ENCODE peak calls at places on chromosome 13, in five cellular contexts. One of them, this sample, is unnamed.
A peak's percentile ranks its signal among the peaks of the same experiment; 100 is the strongest.

GRCh38 chr13:20782116-20782708 is 8.5 kb upstream of the EEF1AKMT1 start:
- DNase-seq in MM.1S: peak; percentile 68
- DNase-seq in SK-N-SH: peak; percentile 12
- DNase-seq in OCI-LY7: no peak
- DNase-seq in HCT116: no peak
- DNase-seq in this sample: no peak

GRCh38 chr13:111319998-111320911 is at the start of gene TEX29:
- DNase-seq in MM.1S: no peak
- DNase-seq in SK-N-SH: no peak
- DNase-seq in OCI-LY7: no peak
- DNase-seq in HCT116: no peak
- DNase-seq in this sample: no peak

GRCh38 chr13:27133889-27134288 is 37.7 kb downstream of the USP12 start:
- DNase-seq in MM.1S: no peak
- DNase-seq in SK-N-SH: no peak
- DNase-seq in OCI-LY7: no peak
- DNase-seq in HCT116: no peak
- DNase-seq in this sample: no peak

GRCh38 chr13:66665991-66666390 is 564.1 kb downstream of the PCDH9 start:
- DNase-seq in MM.1S: no peak
- DNase-seq in SK-N-SH: peak; percentile 46
- DNase-seq in OCI-LY7: no peak
- DNase-seq in HCT116: no peak
- DNase-seq in this sample: peak; percentile 85

GRCh38 chr13:82358284-82358683 is 1524.0 kb downstream of the SLITRK1 start:
- DNase-seq in MM.1S: no peak
- DNase-seq in SK-N-SH: no peak
- DNase-seq in OCI-LY7: no peak
- DNase-seq in HCT116: no peak
- DNase-seq in this sample: no peak

GRCh38 chr13:44866512-44866911 is 122.8 kb downstream of the NUFIP1 start:
- DNase-seq in MM.1S: no peak
- DNase-seq in SK-N-SH: no peak
- DNase-seq in OCI-LY7: no peak
- DNase-seq in HCT116: no peak
- DNase-seq in this sample: no peak

GRCh38 chr13:23889598-23890224 is 511 bp upstream of the MIPEP start:
- DNase-seq in MM.1S: no peak
- DNase-seq in SK-N-SH: peak; percentile 41
- DNase-seq in OCI-LY7: peak; percentile 25
- DNase-seq in HCT116: no peak
- DNase-seq in this sample: peak; percentile 46

GRCh38 chr13:106690779-106691178 is 122.8 kb upstream of the ARGLU1 start:
- DNase-seq in MM.1S: no peak
- DNase-seq in SK-N-SH: no peak
- DNase-seq in OCI-LY7: no peak
- DNase-seq in HCT116: no peak
- DNase-seq in this sample: no peak

GRCh38 chr13:74217816-74218215 is 83.6 kb upstream of the KLF12 start:
- DNase-seq in MM.1S: no peak
- DNase-seq in SK-N-SH: no peak
- DNase-seq in OCI-LY7: no peak
- DNase-seq in HCT116: no peak
- DNase-seq in this sample: no peak

GRCh38 chr13:79404361-79404760 is 1.7 kb downstream of the RBM26 start:
- DNase-seq in MM.1S: no peak
- DNase-seq in SK-N-SH: no peak
- DNase-seq in OCI-LY7: no peak
- DNase-seq in HCT116: no peak
- DNase-seq in this sample: peak; percentile 15

GRCh38 chr13:94371855-94372254 is 107.6 kb downstream of the DCT start:
- DNase-seq in MM.1S: no peak
- DNase-seq in SK-N-SH: no peak
- DNase-seq in OCI-LY7: no peak
- DNase-seq in HCT116: no peak
- DNase-seq in this sample: no peak

GRCh38 chr13:98606296-98606695 is 29.4 kb upstream of the STK24 start:
- DNase-seq in MM.1S: no peak
- DNase-seq in SK-N-SH: peak; percentile 34
- DNase-seq in OCI-LY7: no peak
- DNase-seq in HCT116: no peak
- DNase-seq in this sample: peak; percentile 37

GRCh38 chr13:86856996-86857395 is 814.2 kb upstream of the SLITRK5 start:
- DNase-seq in MM.1S: no peak
- DNase-seq in SK-N-SH: no peak
- DNase-seq in OCI-LY7: no peak
- DNase-seq in HCT116: peak; percentile 47
- DNase-seq in this sample: no peak

GRCh38 chr13:71632721-71633120 is 234.3 kb downstream of the DACH1 start:
- DNase-seq in MM.1S: no peak
- DNase-seq in SK-N-SH: no peak
- DNase-seq in OCI-LY7: no peak
- DNase-seq in HCT116: no peak
- DNase-seq in this sample: no peak

GRCh38 chr13:93522486-93522885 is 295.9 kb downstream of the GPC6 start:
- DNase-seq in MM.1S: no peak
- DNase-seq in SK-N-SH: no peak
- DNase-seq in OCI-LY7: no peak
- DNase-seq in HCT116: no peak
- DNase-seq in this sample: peak; percentile 17

GRCh38 chr13:110136660-110137585 is 170.0 kb downstream of the COL4A1 start:
- DNase-seq in MM.1S: no peak
- DNase-seq in SK-N-SH: no peak
- DNase-seq in OCI-LY7: no peak
- DNase-seq in HCT116: no peak
- DNase-seq in this sample: peak; percentile 68

GRCh38 chr13:77333521-77334083 is 6.7 kb upstream of the MYCBP2 start:
- DNase-seq in MM.1S: no peak
- DNase-seq in SK-N-SH: peak; percentile 42
- DNase-seq in OCI-LY7: no peak
- DNase-seq in HCT116: no peak
- DNase-seq in this sample: no peak

GRCh38 chr13:110869805-110870706 is 44.8 kb downstream of the ANKRD10 start:
- DNase-seq in MM.1S: no peak
- DNase-seq in SK-N-SH: peak; percentile 58
- DNase-seq in OCI-LY7: no peak
- DNase-seq in HCT116: peak; percentile 99
- DNase-seq in this sample: peak; percentile 46

GRCh38 chr13:47708386-47708785 is 292.7 kb downstream of the SUCLA2 start:
- DNase-seq in MM.1S: no peak
- DNase-seq in SK-N-SH: no peak
- DNase-seq in OCI-LY7: no peak
- DNase-seq in HCT116: no peak
- DNase-seq in this sample: no peak

GRCh38 chr13:52779028-52779612 is 39.5 kb upstream of the CNMD start:
- DNase-seq in MM.1S: no peak
- DNase-seq in SK-N-SH: peak; percentile 30
- DNase-seq in OCI-LY7: no peak
- DNase-seq in HCT116: no peak
- DNase-seq in this sample: peak; percentile 62

GRCh38 chr13:24340608-24340955 is 31.2 kb downstream of the C1QTNF9 start:
- DNase-seq in MM.1S: no peak
- DNase-seq in SK-N-SH: no peak
- DNase-seq in OCI-LY7: no peak
- DNase-seq in HCT116: no peak
- DNase-seq in this sample: no peak

GRCh38 chr13:63554157-63554556 is 2138.5 kb upstream of the PCDH20 start:
- DNase-seq in MM.1S: no peak
- DNase-seq in SK-N-SH: no peak
- DNase-seq in OCI-LY7: no peak
- DNase-seq in HCT116: no peak
- DNase-seq in this sample: no peak

GRCh38 chr13:64505511-64505910 is 2724.6 kb downstream of the PCDH9 start:
- DNase-seq in MM.1S: no peak
- DNase-seq in SK-N-SH: no peak
- DNase-seq in OCI-LY7: no peak
- DNase-seq in HCT116: no peak
- DNase-seq in this sample: no peak

GRCh38 chr13:75530536-75530935 is 7.1 kb downstream of the COMMD6 start:
- DNase-seq in MM.1S: no peak
- DNase-seq in SK-N-SH: no peak
- DNase-seq in OCI-LY7: no peak
- DNase-seq in HCT116: no peak
- DNase-seq in this sample: no peak

GRCh38 chr13:29396446-29396845 is 199.0 kb downstream of the SLC7A1 start:
- DNase-seq in MM.1S: no peak
- DNase-seq in SK-N-SH: no peak
- DNase-seq in OCI-LY7: no peak
- DNase-seq in HCT116: no peak
- DNase-seq in this sample: no peak

GRCh38 chr13:48909088-48909389 is 66.7 kb upstream of the FNDC3A start:
- DNase-seq in MM.1S: no peak
- DNase-seq in SK-N-SH: no peak
- DNase-seq in OCI-LY7: no peak
- DNase-seq in HCT116: no peak
- DNase-seq in this sample: no peak

GRCh38 chr13:23609414-23610186 is 39.4 kb downstream of the TNFRSF19 start:
- DNase-seq in MM.1S: peak; percentile 33
- DNase-seq in SK-N-SH: no peak
- DNase-seq in OCI-LY7: no peak
- DNase-seq in HCT116: no peak
- DNase-seq in this sample: no peak

GRCh38 chr13:29429496-29429895 is 166.0 kb downstream of the SLC7A1 start:
- DNase-seq in MM.1S: no peak
- DNase-seq in SK-N-SH: no peak
- DNase-seq in OCI-LY7: no peak
- DNase-seq in HCT116: no peak
- DNase-seq in this sample: no peak

GRCh38 chr13:110634558-110634957 is 19.2 kb downstream of the NAXD start:
- DNase-seq in MM.1S: no peak
- DNase-seq in SK-N-SH: no peak
- DNase-seq in OCI-LY7: no peak
- DNase-seq in HCT116: peak; percentile 12
- DNase-seq in this sample: no peak

GRCh38 chr13:49419292-49419691 is 24.6 kb downstream of the CAB39L start:
- DNase-seq in MM.1S: no peak
- DNase-seq in SK-N-SH: no peak
- DNase-seq in OCI-LY7: no peak
- DNase-seq in HCT116: no peak
- DNase-seq in this sample: no peak

GRCh38 chr13:70568571-70568970 is 460.3 kb upstream of the KLHL1 start:
- DNase-seq in MM.1S: peak; percentile 25
- DNase-seq in SK-N-SH: peak; percentile 21
- DNase-seq in OCI-LY7: peak; percentile 38
- DNase-seq in HCT116: peak; percentile 19
- DNase-seq in this sample: peak; percentile 53

GRCh38 chr13:72104656-72105180 is 237.7 kb upstream of the DACH1 start:
- DNase-seq in MM.1S: no peak
- DNase-seq in SK-N-SH: no peak
- DNase-seq in OCI-LY7: no peak
- DNase-seq in HCT116: no peak
- DNase-seq in this sample: no peak

DNA sequence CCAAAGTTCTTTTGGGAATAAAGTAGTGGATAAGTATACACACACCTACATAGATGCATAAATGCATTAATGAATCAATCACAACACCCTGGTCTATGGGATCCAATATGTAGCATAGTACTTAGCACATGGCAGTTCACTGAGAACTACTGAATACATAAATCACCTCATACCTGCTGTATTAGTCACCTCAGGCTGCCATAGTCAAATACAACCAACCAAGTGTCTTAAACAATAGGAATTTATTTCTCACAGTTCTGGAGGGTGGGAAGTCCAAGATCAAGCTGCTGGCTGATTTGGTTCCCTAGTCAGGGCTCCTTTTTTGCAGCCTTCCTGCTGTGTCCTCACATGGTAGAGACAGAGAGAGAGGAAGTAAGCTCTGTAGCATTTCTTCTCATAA is 228.2 kb downstream of the NHLRC3 start:
- DNase-seq in MM.1S: no peak
- DNase-seq in SK-N-SH: no peak
- DNase-seq in OCI-LY7: no peak
- DNase-seq in HCT116: no peak
- DNase-seq in this sample: no peak
- TF ChIP-seq EZH2phosphoT487 in MM.1S: no peak
- TF ChIP-seq EZH2phosphoT487 in SK-N-SH: no peak
- TF ChIP-seq EZH2phosphoT487 in OCI-LY7: no peak
- TF ChIP-seq EZH2phosphoT487 in HCT116: no peak
- TF ChIP-seq EZH2phosphoT487 in this sample: no peak

DNA sequence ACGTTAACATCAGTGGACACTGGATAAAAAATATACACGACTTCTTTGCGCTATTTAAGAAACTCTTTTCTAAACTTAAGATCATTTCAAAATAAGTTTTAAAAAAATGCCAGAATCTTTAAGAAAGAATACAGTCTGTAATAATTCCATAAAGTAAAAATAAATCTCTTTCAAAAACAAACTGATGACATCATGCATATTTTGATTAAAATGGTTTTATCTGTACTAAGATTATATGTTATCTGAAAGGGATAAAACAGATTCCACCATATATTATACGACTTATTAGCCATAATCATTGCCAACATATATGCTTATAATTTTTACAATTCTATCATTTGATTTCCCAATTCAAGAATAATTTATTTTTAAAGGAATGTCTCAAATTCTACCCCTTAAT is 15.3 kb upstream of the ELF1 start:
- DNase-seq in MM.1S: no peak
- DNase-seq in SK-N-SH: no peak
- DNase-seq in OCI-LY7: no peak
- DNase-seq in HCT116: no peak
- DNase-seq in this sample: no peak
- H4K20me1 ChIP-seq in MM.1S: no peaks in the 10 kb centered on the region
- H4K20me1 ChIP-seq in SK-N-SH: peaks cover 14% of the 10 kb centered on the region
- H4K20me1 ChIP-seq in OCI-LY7: no peaks in the 10 kb centered on the region
- H4K20me1 ChIP-seq in HCT116: no peaks in the 10 kb centered on the region
- H4K20me1 ChIP-seq in this sample: no peaks in the 10 kb centered on the region

DNA sequence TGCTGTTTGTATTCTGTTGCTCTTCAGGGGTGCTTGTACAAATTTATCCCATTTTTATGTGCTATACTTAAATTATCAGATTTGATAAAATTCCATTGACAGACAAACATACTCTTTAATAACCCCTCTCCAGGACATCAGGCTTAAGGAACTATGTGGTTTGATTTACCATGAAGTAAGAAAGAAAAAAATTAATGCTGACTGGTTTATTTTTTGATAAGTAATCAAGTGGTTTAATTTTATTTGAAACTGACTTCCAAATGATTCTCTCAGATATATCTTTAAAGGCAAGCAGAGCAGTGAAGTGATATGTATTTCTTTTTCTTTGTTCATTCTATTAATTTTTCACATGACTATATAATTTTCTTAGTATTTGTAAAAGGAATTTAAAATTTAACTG is 1168.1 kb downstream of the OLFM4 start:
- DNase-seq in MM.1S: no peak
- DNase-seq in SK-N-SH: no peak
- DNase-seq in OCI-LY7: no peak
- DNase-seq in HCT116: no peak
- DNase-seq in this sample: no peak
- TF ChIP-seq EZH2phosphoT487 in MM.1S: no peak
- TF ChIP-seq EZH2phosphoT487 in SK-N-SH: no peak
- TF ChIP-seq EZH2phosphoT487 in OCI-LY7: no peak
- TF ChIP-seq EZH2phosphoT487 in HCT116: no peak
- TF ChIP-seq EZH2phosphoT487 in this sample: no peak

DNA sequence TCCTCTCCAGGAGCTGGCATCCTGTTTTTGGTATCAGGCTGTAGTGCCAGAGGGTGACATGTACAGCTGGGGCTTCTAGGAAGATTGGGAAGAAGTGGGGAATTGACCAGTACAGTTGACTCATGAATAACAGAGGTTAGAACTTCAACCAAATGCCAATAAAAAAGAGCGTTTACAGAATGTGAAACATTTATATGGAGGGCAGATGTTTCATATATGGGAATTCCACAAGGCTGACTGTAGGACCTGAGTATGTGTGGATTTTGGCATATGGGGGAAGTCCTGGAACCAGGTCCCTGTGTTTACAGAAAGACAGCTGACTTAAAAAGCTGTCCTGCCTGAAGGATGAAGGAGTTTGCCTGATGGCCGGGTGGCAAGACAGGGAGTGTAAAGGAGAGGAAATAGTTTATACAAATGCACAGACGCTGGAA is 5.2 kb downstream of the CHAMP1 start:
- DNase-seq in MM.1S: no peak
- DNase-seq in SK-N-SH: no peak
- DNase-seq in OCI-LY7: no peak
- DNase-seq in HCT116: no peak
- DNase-seq in this sample: no peak
- H4K20me1 ChIP-seq in MM.1S: peaks cover 8% of the 10 kb centered on the region
- H4K20me1 ChIP-seq in SK-N-SH: peaks cover 52% of the 10 kb centered on the region
- H4K20me1 ChIP-seq in OCI-LY7: peaks cover 40% of the 10 kb centered on the region
- H4K20me1 ChIP-seq in HCT116: peaks cover 3% of the 10 kb centered on the region
- H4K20me1 ChIP-seq in this sample: peaks cover 57% of the 10 kb centered on the region

This sample was measured in neural progenitor cell.